ENCODE peak calls at places on chromosomes 16 and 17, in five cellular contexts. One of them, this sample, is unnamed.

GRCh38 chr17:7336240-7337175 is at the start of gene ACAP1:
- DNase-seq in AG04450: no peak
- DNase-seq in stomach: peak; percentile 53
- DNase-seq in left lung: peak; percentile 72
- DNase-seq in testis: no peak
- DNase-seq in this sample: peak; percentile 36

GRCh38 chr16:83799336-83799735 is 8.4 kb upstream of the HSBP1 start:
- DNase-seq in AG04450: no peak
- DNase-seq in stomach: no peak
- DNase-seq in left lung: no peak
- DNase-seq in testis: no peak
- DNase-seq in this sample: no peak

GRCh38 chr17:39688475-39688835 is 598 bp upstream of the PGAP3 start:
- DNase-seq in AG04450: no peak
- DNase-seq in stomach: no peak
- DNase-seq in left lung: no peak
- DNase-seq in testis: no peak
- DNase-seq in this sample: no peak

GRCh38 chr17:27756467-27757371 is 43.6 kb downstream of the NOS2 start:
- DNase-seq in AG04450: peak; percentile 11
- DNase-seq in stomach: peak; percentile 69
- DNase-seq in left lung: no peak
- DNase-seq in testis: peak; percentile 73
- DNase-seq in this sample: no peak

GRCh38 chr17:31417051-31417792 is 25.7 kb downstream of the RAB11FIP4 start:
- DNase-seq in AG04450: no peak
- DNase-seq in stomach: no peak
- DNase-seq in left lung: no peak
- DNase-seq in testis: no peak
- DNase-seq in this sample: no peak

GRCh38 chr17:81832608-81833159 is 407 bp downstream of the MCRIP1 start:
- DNase-seq in AG04450: no peak
- DNase-seq in stomach: no peak
- DNase-seq in left lung: no peak
- DNase-seq in testis: peak; percentile 34
- DNase-seq in this sample: peak; percentile 74

GRCh38 chr16:28192811-28193529 is 18.8 kb downstream of the XPO6 start:
- DNase-seq in AG04450: no peak
- DNase-seq in stomach: peak; percentile 42
- DNase-seq in left lung: no peak
- DNase-seq in testis: no peak
- DNase-seq in this sample: no peak

GRCh38 chr17:69477900-69478266 is 63.4 kb downstream of the MAP2K6 start:
- DNase-seq in AG04450: no peak
- DNase-seq in stomach: no peak
- DNase-seq in left lung: no peak
- DNase-seq in testis: no peak
- DNase-seq in this sample: no peak

GRCh38 chr16:86510465-86511261 is at the start of gene FOXF1:
- DNase-seq in AG04450: peak; percentile 69
- DNase-seq in stomach: no peak
- DNase-seq in left lung: no peak
- DNase-seq in testis: no peak
- DNase-seq in this sample: no peak

GRCh38 chr16:54511181-54511731 is 224.7 kb upstream of the IRX3 start:
- DNase-seq in AG04450: no peak
- DNase-seq in stomach: no peak
- DNase-seq in left lung: no peak
- DNase-seq in testis: no peak
- DNase-seq in this sample: no peak

GRCh38 chr17:21126645-21127507 is at the start of gene DHRS7B:
- DNase-seq in AG04450: peak; percentile 74
- DNase-seq in stomach: peak; percentile 98
- DNase-seq in left lung: peak; percentile 96
- DNase-seq in testis: peak; percentile 97
- DNase-seq in this sample: peak; percentile 96

GRCh38 chr17:28371245-28372202 is at the start of gene SARM1:
- DNase-seq in AG04450: peak; percentile 76
- DNase-seq in stomach: peak; percentile 65
- DNase-seq in left lung: peak; percentile 86
- DNase-seq in testis: peak; percentile 86
- DNase-seq in this sample: peak; percentile 84

GRCh38 chr16:23836404-23837291 is 865 bp downstream of the PRKCB start:
- DNase-seq in AG04450: no peak
- DNase-seq in stomach: peak; percentile 48
- DNase-seq in left lung: peak; percentile 56
- DNase-seq in testis: peak; percentile 30
- DNase-seq in this sample: no peak

GRCh38 chr16:60110531-60110930 is 1376.4 kb upstream of the GOT2 start:
- DNase-seq in AG04450: no peak
- DNase-seq in stomach: no peak
- DNase-seq in left lung: no peak
- DNase-seq in testis: no peak
- DNase-seq in this sample: no peak

GRCh38 chr17:79695293-79696158 is 35.2 kb upstream of the ENPP7 start:
- DNase-seq in AG04450: no peak
- DNase-seq in stomach: no peak
- DNase-seq in left lung: no peak
- DNase-seq in testis: peak; percentile 60
- DNase-seq in this sample: no peak

GRCh38 chr16:28003021-28003865 is 60.3 kb downstream of the GSG1L start:
- DNase-seq in AG04450: no peak
- DNase-seq in stomach: no peak
- DNase-seq in left lung: no peak
- DNase-seq in testis: peak; percentile 58
- DNase-seq in this sample: no peak

GRCh38 chr16:67470314-67470713 is 10.6 kb downstream of the ATP6V0D1 start:
- DNase-seq in AG04450: no peak
- DNase-seq in stomach: peak; percentile 91
- DNase-seq in left lung: peak; percentile 87
- DNase-seq in testis: peak; percentile 93
- DNase-seq in this sample: no peak

GRCh38 chr17:57090560-57091185 is 5.6 kb downstream of the AKAP1 start:
- DNase-seq in AG04450: no peak
- DNase-seq in stomach: no peak
- DNase-seq in left lung: no peak
- DNase-seq in testis: no peak
- DNase-seq in this sample: no peak

GRCh38 chr16:87331241-87331801 is 14.1 kb upstream of the C16orf95 start:
- DNase-seq in AG04450: no peak
- DNase-seq in stomach: no peak
- DNase-seq in left lung: no peak
- DNase-seq in testis: no peak
- DNase-seq in this sample: peak; percentile 62

DNA sequence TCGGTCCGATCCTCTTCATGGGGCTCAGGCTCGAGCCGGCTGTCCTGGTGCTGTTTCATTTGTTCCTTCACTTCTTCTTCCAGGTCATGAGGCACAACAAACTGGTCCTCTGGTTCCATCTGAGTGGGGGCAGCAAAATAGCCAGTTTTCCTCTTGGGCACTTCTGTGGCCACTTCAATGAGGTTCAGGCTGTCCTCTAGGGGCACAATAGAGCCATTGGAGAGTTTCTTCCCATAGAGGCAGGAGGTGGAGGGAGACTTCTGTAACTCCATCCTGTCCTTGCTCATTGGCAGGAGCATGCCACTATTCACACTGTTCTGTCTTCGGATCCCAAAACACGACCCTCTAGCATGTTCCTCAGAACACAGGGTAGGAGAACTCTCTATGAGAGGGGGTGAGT is 22.9 kb downstream of the MARVELD3 start:
- DNase-seq in AG04450: no peak
- DNase-seq in stomach: no peak
- DNase-seq in left lung: no peak
- DNase-seq in testis: no peak
- DNase-seq in this sample: no peak
- TF ChIP-seq CTCF in AG04450: peak; percentile 41
- TF ChIP-seq CTCF in stomach: no peak
- TF ChIP-seq CTCF in left lung: no peak
- TF ChIP-seq CTCF in testis: no peak
- TF ChIP-seq CTCF in this sample: peak; percentile 30

DNA sequence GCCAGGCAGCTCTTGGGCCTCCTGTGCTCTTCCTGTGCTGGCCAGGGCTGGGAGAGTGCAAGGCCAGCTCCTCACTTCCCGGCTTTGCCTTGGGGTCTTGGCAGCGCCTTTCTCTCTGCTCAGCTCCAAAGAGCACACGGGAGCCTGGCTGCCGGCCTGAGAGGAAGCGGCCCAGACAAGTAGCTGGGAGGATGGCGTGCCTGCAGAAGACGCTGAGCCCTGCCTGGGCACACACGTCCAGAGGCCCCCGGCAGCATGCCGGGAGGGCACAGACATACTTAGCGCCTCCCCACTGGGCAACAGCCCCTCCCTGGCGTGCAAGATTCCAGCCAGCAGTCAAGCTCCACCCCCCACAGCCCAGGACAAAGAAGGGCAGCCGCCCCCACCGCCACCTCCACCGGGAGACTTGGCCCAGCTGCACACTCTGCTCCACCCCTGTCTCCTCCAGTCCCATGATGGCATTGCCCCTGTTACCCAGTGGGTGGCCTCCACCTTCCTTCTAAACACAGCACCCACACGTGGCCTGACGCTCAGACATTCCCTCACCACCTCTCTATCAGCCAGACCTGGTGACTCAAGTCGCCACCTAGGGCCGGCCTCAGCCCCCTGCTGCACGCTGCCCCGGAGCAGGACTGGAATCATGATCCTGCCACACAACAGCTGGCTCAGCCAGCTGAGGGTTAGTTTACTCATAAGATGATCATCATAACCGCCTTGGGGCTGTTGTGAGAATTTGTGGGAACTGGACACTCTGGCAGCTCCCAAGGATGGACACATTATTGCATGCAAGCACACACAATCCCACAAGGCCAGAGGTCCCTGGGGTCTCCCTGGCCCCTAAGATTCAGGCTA is 12.4 kb downstream of the SGCA start:
- DNase-seq in AG04450: peak; percentile 92
- DNase-seq in stomach: peak; percentile 79
- DNase-seq in left lung: peak; percentile 78
- DNase-seq in testis: peak; percentile 73
- DNase-seq in this sample: peak; percentile 93
- H3K4me3 ChIP-seq in AG04450: peak overlapping the region; percentile 4
- H3K4me3 ChIP-seq in stomach: peak overlapping the region; percentile 9
- H3K4me3 ChIP-seq in left lung: no peak overlapping the region
- H3K4me3 ChIP-seq in testis: no peak overlapping the region
- H3K4me3 ChIP-seq in this sample: no peak overlapping the region

DNA sequence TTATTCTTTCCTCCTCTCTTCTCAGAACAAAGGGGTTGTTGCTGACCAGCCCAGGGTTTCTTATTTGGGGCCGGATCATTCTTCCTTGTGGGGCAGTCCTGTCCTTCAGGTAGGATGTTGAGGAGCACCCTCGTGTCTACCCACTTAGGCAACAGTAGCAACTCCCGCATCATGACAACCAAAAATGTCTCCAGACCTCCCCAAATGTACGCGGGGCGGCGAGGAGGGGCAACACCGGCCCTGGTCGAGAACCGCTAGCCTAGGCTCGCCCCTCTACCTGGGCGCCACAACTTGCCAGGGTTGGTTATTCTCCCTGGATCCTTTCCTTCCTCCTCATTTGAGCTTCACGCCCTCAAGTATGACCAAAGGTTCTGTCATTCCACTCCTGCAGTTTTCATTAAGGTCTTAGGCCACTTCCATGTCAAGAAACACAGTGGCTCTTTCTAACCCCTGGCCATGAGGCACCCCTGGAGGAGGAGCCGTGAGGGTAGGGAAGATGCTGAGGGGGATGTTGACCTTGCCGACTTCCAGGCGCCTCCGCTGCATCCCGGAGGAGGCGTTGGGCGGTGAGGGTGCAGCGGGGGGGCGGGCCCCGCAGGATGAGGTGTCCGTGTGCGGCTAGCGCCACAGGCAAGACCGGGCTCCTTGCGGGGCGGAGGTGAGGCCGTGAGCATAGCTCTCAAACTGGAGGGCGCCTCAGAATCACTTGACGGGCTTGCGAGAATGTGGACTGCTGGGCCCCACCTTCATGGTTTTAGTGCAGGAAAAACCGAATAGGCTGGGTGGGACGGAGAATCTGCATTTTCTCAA is 712 bp upstream of the SPECC1 start:
- DNase-seq in AG04450: no peak
- DNase-seq in stomach: no peak
- DNase-seq in left lung: no peak
- DNase-seq in testis: peak; percentile 43
- DNase-seq in this sample: no peak
- H3K27me3 ChIP-seq in AG04450: peaks cover 32% of the 10 kb centered on the region
- H3K27me3 ChIP-seq in stomach: peaks cover 16% of the 10 kb centered on the region
- H3K27me3 ChIP-seq in left lung: peaks cover 27% of the 10 kb centered on the region
- H3K27me3 ChIP-seq in testis: no peaks in the 10 kb centered on the region
- H3K27me3 ChIP-seq in this sample: peaks cover 21% of the 10 kb centered on the region

GRCh38 chr17:44568311-44568710 is 11.0 kb downstream of the FZD2 start:
- DNase-seq in AG04450: no peak
- DNase-seq in stomach: no peak
- DNase-seq in left lung: no peak
- DNase-seq in testis: peak; percentile 20
- DNase-seq in this sample: no peak
- TF ChIP-seq CTCF in AG04450: no peak
- TF ChIP-seq CTCF in stomach: no peak
- TF ChIP-seq CTCF in left lung: no peak
- TF ChIP-seq CTCF in testis: no peak
- TF ChIP-seq CTCF in this sample: no peak

DNA sequence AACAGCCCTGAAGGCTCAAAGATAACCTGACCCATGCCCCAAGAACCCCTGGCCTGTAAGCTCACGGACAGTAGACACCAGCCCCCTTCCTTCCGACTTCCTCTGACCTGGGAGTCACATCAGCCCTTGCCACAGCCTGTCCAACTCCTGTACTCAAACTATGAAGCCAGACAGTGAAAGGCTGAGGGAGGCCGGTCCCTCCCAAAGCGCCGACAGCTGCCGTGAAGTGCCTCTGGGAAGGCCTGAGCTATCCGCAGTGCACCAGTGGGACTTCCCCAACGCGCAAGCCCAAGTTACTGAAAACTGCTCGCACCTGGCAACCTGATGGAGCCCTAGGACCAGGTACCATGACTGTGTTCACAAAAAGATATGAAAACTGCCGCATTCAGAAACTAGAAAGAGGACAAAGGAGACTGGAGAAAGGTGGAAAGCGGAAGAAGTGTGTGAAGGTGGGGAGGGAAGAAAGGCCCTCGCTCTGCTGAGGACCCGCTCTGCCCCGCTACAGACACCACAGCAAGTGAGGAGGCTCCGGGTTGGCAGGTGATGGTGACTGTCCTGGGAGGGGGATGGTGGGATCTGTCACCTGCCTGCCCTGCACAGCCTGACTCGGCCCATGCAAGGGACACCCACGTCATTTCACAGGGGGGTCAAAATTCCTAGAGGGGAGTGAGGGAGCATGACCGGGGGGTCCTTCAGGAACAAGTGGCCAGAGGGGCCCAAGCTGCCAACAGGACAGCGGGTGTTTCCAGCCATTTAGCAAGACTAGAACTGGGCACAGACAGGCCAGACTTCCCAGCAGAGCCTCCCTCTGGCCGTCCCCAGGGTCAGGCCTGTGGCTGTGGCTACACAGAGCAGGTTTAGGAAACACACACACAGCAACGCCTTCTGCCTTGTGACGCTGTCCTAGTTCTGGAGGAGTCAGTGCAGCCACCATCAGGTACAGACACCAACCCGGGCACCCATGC is 13.1 kb upstream of the TRAP1 start:
- DNase-seq in AG04450: no peak
- DNase-seq in stomach: no peak
- DNase-seq in left lung: no peak
- DNase-seq in testis: no peak
- DNase-seq in this sample: no peak
- H3K4me3 ChIP-seq in AG04450: no peak overlapping the region
- H3K4me3 ChIP-seq in stomach: no peak overlapping the region
- H3K4me3 ChIP-seq in left lung: no peak overlapping the region
- H3K4me3 ChIP-seq in testis: no peak overlapping the region
- H3K4me3 ChIP-seq in this sample: no peak overlapping the region

This sample was measured in RWPE2.